ENCODE peak calls at places on chromosomes 4 and X, in six cellular contexts. V is fibroblast of lung, E is upper lobe of right lung, R is SJCRH30, G is neural progenitor cell, M is GM23248. Z is an unnamed sample.

GRCh38 chr4:23333946-23334878 is 555.6 kb downstream of the PPARGC1A start:
- DNase-seq in R (peak), E (no peak), V (peak), M (peak), G (peak), Z (peak)

GRCh38 chrX:74931214-74931613 is 6.0 kb upstream of the NEXMIF start:
- DNase-seq in V (no peak), R (peak), E (no peak), M (no peak), G (peak), Z (no peak)

GRCh38 chr4:151355155-151355554 is 29.8 kb upstream of the SH3D19 start:
- DNase-seq in E (no peak), G (no peak), M (no peak), V (no peak), R (no peak), Z (no peak)

GRCh38 chr4:150950657-150951056 is 64.4 kb downstream of the LRBA start:
- DNase-seq in M (no peak), R (no peak), E (no peak), G (no peak), V (no peak), Z (no peak)

GRCh38 chrX:1385251-1385794 is 6.6 kb downstream of the SLC25A6 start:
- DNase-seq in M (no peak), G (no peak), E (peak), R (no peak), V (no peak), Z (no peak)

GRCh38 chr4:152036626-152037025 is 275.8 kb upstream of the GATB start:
- DNase-seq in E (no peak), M (peak), R (no peak), V (no peak), G (no peak), Z (no peak)

GRCh38 chr4:150583287-150584197 is 1.6 kb downstream of the MAB21L2 start:
- DNase-seq in E (no peak), V (peak), G (peak), M (no peak), R (no peak), Z (no peak)

GRCh38 chr4:40586729-40587128 is 42.9 kb downstream of the RBM47 start:
- DNase-seq in V (no peak), E (no peak), R (peak), G (no peak), M (no peak), Z (no peak)

GRCh38 chrX:119375561-119375960 is 23.6 kb upstream of the SLC25A43 start:
- DNase-seq in V (no peak), R (no peak), E (no peak), M (peak), G (no peak), Z (no peak)

GRCh38 chrX:40945366-40945713 is 139.9 kb upstream of the USP9X start:
- DNase-seq in V (peak), E (no peak), M (peak), G (no peak), R (peak), Z (peak)

GRCh38 chr4:155403886-155404285 is 27.1 kb upstream of the MAP9 start:
- DNase-seq in G (peak), R (peak), M (peak), V (peak), E (no peak), Z (peak)

GRCh38 chr4:19945979-19946380 is 305.7 kb upstream of the SLIT2 start:
- DNase-seq in R (peak), V (peak), E (no peak), M (peak), G (no peak), Z (peak)

GRCh38 chr4:147782087-147782781 is 50.3 kb downstream of the ARHGAP10 start:
- DNase-seq in E (no peak), R (peak), M (peak), V (peak), G (no peak), Z (peak)

GRCh38 chrX:30196322-30196721 is 19.0 kb upstream of the MAGEB2 start:
- DNase-seq in G (peak), M (peak), V (peak), R (peak), E (no peak), Z (peak)

GRCh38 chrX:136694491-136695087 is 46.6 kb downstream of the CD40LG start:
- DNase-seq in M (peak), V (peak), E (no peak), R (peak), G (peak), Z (peak)

GRCh38 chrX:39850630-39851152 is 247.1 kb downstream of the BCOR start:
- DNase-seq in M (peak), V (peak), E (no peak), G (no peak), R (peak), Z (peak)

GRCh38 chrX:44871114-44871645 is 1.8 kb upstream of the KDM6A start:
- DNase-seq in R (no peak), M (peak), V (peak), G (peak), E (peak), Z (peak)

GRCh38 chr4:183200453-183200852 is 101.4 kb downstream of the WWC2 start:
- DNase-seq in M (peak), E (peak), V (peak), R (no peak), G (peak), Z (peak)

DNA sequence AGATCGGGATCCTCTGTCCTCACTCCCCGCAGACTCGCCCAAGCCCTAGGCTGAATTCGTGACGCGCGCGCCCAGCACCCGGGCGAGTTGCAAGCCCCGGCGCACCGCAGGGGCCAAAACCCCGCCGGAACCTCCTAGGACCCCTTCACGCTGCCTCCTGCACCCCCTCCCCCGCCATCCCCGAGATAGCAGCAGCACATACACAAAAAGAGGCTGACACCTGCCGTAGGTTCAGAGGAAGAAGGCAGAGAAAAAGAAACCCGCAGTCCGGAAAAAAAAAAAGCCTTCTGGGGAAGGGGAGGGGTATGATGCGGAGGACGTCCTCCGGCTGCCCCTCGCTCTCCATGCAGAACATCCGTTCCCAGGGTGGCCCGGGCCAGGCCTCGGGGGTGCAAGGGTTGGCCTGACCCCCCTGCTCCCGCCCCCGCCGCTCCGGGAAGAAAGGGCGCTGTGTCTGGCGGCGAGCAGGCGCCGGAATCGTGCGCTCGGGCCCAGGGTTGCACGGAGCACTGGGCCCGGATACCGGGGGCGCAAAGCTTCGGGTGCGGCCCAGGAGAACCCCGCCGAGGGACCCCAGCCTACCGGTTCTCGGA is 2.5 kb downstream of the NLGN4X start:
- DNase-seq in R (no peak), G (peak), M (no peak), E (no peak), V (no peak), Z (no peak)
- H3K4me3 ChIP-seq in R (peak), G (peak), M (no peak), E (peak), V (no peak), Z (peak)

DNA sequence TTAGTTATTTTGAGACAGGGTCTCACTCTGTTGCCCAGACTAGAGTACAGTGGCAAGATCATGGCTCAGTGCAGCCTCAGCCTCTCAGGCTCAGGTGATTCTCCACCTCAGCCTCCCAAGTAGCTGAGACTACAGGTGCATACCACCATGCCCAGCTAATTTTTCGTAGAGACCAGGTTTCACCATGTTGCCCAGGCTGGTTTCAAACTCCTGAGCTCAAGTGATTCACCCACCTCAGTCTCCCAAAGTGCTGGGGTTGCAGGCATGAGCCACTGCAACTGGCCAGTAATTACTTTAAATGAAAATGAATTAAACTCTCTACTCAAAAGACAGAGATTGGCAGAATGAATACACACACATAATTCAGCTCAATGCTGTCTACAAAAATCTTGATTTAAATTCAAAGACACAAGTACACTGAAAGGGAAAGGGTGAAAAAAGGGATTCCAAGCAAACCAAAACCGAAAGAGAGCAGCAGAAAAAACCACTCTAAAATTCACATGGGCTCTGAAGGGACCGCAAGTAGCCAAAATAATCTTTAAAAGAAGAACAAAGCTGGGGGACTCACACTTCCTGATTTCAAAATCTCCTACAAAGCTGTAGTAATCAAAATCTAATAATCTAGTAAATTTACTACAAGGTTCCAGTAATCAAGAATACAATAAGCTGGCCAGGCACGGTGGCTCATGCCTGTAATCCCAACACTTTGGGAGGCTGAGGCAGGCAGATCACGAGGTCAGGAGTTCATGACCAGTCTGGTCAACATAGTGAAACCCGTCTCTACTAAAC is 11.8 kb upstream of the SPON2 start:
- DNase-seq in G (no peak), V (peak), E (peak), R (no peak), M (no peak), Z (peak)
- H3K4me3 ChIP-seq in G (no peak), V (peak), E (no peak), R (no peak), M (no peak), Z (peak)

GRCh38 chr4:26489101-26489669 is 1.1 kb downstream of the CCKAR start:
- DNase-seq in G (peak), M (no peak), V (no peak), R (no peak), E (no peak), Z (no peak)

GRCh38 chr4:26491449-26492170 is 1.3 kb upstream of the CCKAR start:
- DNase-seq in M (no peak), G (no peak), E (no peak), R (no peak), V (no peak), Z (no peak)

GRCh38 chr4:26493461-26493860 is 3.2 kb upstream of the CCKAR start:
- DNase-seq in R (no peak), E (no peak), G (no peak), M (no peak), V (no peak), Z (no peak)

GRCh38 chr4:26490980-26491284 is 648 bp upstream of the CCKAR start:
- DNase-seq in V (no peak), E (no peak), R (no peak), M (no peak), G (no peak), Z (no peak)

DNA sequence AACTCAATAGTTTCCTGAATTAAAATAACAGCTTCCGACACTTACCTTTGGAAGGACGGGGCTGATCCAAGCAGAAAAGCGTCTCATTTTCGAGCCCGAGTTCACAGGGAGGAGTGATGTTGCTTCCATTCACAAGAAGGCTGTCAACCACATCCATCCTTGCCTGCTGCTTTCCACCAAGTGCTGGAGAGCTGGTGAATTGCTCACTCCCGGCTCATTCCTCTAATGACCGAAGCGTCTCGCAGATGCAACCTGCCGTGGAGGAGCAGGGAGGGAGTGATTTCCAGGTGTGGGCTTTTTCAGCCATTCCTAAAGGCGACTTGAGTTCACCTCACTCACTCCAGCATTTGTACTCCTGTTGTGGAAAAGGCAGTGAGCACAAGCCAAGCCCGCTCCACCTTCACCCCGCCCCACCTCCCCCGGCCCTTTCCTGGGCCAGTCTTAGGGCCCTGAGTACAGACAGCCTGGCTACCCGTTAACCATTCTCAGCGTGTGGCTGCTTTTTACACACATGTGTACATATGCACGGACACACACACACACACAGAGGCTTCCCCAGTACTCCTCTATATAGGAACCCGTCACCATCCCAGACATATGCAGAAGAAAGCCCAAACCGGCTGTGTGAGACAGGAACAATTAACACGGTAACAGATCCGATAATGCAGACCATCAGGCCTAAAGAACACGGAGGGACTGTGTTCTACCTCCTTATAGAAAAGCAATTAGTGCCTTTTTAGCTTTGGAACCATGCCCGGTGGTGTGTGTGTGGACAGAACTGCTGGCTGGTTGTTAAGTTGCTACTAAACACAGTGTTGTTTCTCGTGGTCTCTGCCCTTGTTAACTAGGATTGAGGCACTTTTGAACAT is at the start of gene CCKAR:
- DNase-seq in E (no peak), R (peak), M (no peak), G (peak), V (no peak), Z (no peak)
- H3K4me3 ChIP-seq in E (no peak), R (no peak), M (no peak), G (no peak), V (no peak), Z (no peak)

GRCh38 chrX:103586314-103586646 is 965 bp downstream of the TCEAL4 start:
- DNase-seq in E (peak), M (peak), V (no peak), G (no peak), R (no peak), Z (no peak)

GRCh38 chrX:103584606-103585005 is 709 bp upstream of the TCEAL4 start:
- DNase-seq in M (no peak), R (peak), E (no peak), G (peak), V (peak), Z (peak)

GRCh38 chrX:103585421-103586313 is at the start of gene TCEAL4:
- DNase-seq in V (peak), R (peak), E (peak), M (peak), G (peak), Z (peak)

GRCh38 chrX:103586659-103587058 is 1.3 kb downstream of the TCEAL4 start:
- DNase-seq in E (no peak), G (no peak), R (no peak), M (no peak), V (no peak), Z (no peak)
- H3K4me3 ChIP-seq in E (peak), G (peak), R (peak), M (peak), V (peak), Z (peak)

GRCh38 chrX:69538321-69538876 is 34.3 kb downstream of the NALF2 start:
- DNase-seq in M (peak), G (peak), R (peak), V (peak), E (peak), Z (peak)
- H3K4me3 ChIP-seq in M (peak), G (peak), R (no peak), V (peak), E (peak), Z (peak)

DNA sequence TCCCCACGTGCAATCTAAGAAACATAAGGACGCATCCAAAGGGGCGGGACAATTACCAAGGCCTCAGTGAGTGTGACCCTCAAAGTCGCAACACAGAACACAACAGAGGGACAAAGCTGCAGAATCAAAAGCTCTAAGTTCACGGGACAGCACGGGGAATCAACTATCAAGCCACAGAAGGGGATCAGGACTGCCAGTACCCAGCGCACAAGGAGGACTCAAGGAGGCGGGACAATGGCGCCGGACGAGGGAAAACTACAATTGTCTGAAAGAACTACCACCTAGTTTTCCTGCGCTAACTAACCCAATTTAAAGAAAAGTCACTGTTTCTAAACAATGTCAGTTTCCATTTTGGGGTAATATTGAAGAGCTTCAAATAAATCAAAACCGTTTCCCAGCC is 1.3 kb downstream of the FAM53A start:
- DNase-seq in R (no peak), M (no peak), V (no peak), G (peak), E (no peak), Z (no peak)
- H3K4me3 ChIP-seq in R (no peak), M (peak), V (peak), G (peak), E (peak), Z (peak)

GRCh38 chr4:1166509-1167243 is 5.7 kb downstream of the SPON2 start:
- DNase-seq in V (peak), M (no peak), G (no peak), R (no peak), E (no peak), Z (peak)
- H3K4me3 ChIP-seq in V (no peak), M (peak), G (peak), R (peak), E (peak), Z (no peak)

DNA sequence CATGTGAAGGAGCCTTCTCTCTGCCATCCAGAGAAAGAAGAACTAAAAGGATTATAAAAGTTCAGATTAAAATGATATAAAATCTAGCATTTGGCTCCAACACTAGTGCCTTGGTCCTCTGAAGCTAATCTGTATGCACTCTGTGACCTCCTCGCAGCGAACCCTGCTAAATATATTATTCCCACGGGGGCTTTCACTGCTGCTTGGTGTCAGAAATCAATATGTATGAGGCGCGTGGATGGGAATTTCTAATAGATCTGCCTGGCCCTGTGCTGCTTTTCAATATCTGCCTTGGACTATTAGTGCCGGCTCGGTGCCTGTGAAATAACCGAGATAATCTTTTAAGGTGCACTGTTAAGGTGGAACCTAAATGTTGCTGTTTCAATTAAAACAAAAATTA is 69.7 kb downstream of the CXXC4 start:
- DNase-seq in E (no peak), V (no peak), M (no peak), R (peak), G (no peak), Z (no peak)
- H3K4me3 ChIP-seq in E (peak), V (peak), M (no peak), R (peak), G (peak), Z (peak)